ENCODE peak calls at places on chromosomes 4 and X, in nine cellular contexts. One of them, this sample, is unnamed.

GRCh38 chr4:105060628-105061027 is 86.0 kb upstream of the TET2 start:
- DNase-seq in G401: no peak
- DNase-seq in glutamatergic neuron: no peak
- DNase-seq in lower lobe of right lung: no peak
- DNase-seq in NCI-H1417: no peak
- DNase-seq in GM04504: no peak
- DNase-seq in NCI-H2081: no peak
- DNase-seq in activated T-helper 1 cell treated with Interleukin-2 at 50 U/mL for 16 hours: no peak
- DNase-seq in left cardiac atrium: no peak
- DNase-seq in this sample: no peak

GRCh38 chr4:104351696-104352095 is 143.0 kb downstream of the CXXC4 start:
- DNase-seq in G401: no peak
- DNase-seq in glutamatergic neuron: no peak
- DNase-seq in lower lobe of right lung: no peak
- DNase-seq in NCI-H1417: no peak
- DNase-seq in GM04504: no peak
- DNase-seq in NCI-H2081: no peak
- DNase-seq in activated T-helper 1 cell treated with Interleukin-2 at 50 U/mL for 16 hours: no peak
- DNase-seq in left cardiac atrium: no peak
- DNase-seq in this sample: no peak

GRCh38 chr4:184476660-184477059 is 2.3 kb upstream of the IRF2 start:
- DNase-seq in G401: no peak
- DNase-seq in glutamatergic neuron: no peak
- DNase-seq in lower lobe of right lung: no peak
- DNase-seq in NCI-H1417: no peak
- DNase-seq in GM04504: no peak
- DNase-seq in NCI-H2081: no peak
- DNase-seq in activated T-helper 1 cell treated with Interleukin-2 at 50 U/mL for 16 hours: peak
- DNase-seq in left cardiac atrium: no peak
- DNase-seq in this sample: no peak

GRCh38 chrX:119726900-119727555 is 31.4 kb upstream of the SOWAHD start:
- DNase-seq in G401: no peak
- DNase-seq in glutamatergic neuron: no peak
- DNase-seq in lower lobe of right lung: no peak
- DNase-seq in NCI-H1417: no peak
- DNase-seq in GM04504: no peak
- DNase-seq in NCI-H2081: no peak
- DNase-seq in activated T-helper 1 cell treated with Interleukin-2 at 50 U/mL for 16 hours: no peak
- DNase-seq in left cardiac atrium: no peak
- DNase-seq in this sample: no peak

GRCh38 chr4:77052352-77052751 is 23.4 kb downstream of the CCNI start:
- DNase-seq in G401: no peak
- DNase-seq in glutamatergic neuron: peak
- DNase-seq in lower lobe of right lung: no peak
- DNase-seq in NCI-H1417: peak
- DNase-seq in GM04504: peak
- DNase-seq in NCI-H2081: peak
- DNase-seq in activated T-helper 1 cell treated with Interleukin-2 at 50 U/mL for 16 hours: peak
- DNase-seq in left cardiac atrium: no peak
- DNase-seq in this sample: no peak

GRCh38 chrX:42075032-42075431 is 151.7 kb upstream of the CASK start:
- DNase-seq in G401: no peak
- DNase-seq in glutamatergic neuron: no peak
- DNase-seq in lower lobe of right lung: no peak
- DNase-seq in NCI-H1417: no peak
- DNase-seq in GM04504: no peak
- DNase-seq in NCI-H2081: no peak
- DNase-seq in activated T-helper 1 cell treated with Interleukin-2 at 50 U/mL for 16 hours: no peak
- DNase-seq in left cardiac atrium: no peak
- DNase-seq in this sample: no peak

GRCh38 chr4:30722092-30722915 is 2.1 kb downstream of the PCDH7 start:
- DNase-seq in G401: no peak
- DNase-seq in glutamatergic neuron: no peak
- DNase-seq in lower lobe of right lung: no peak
- DNase-seq in NCI-H1417: no peak
- DNase-seq in GM04504: no peak
- DNase-seq in NCI-H2081: no peak
- DNase-seq in activated T-helper 1 cell treated with Interleukin-2 at 50 U/mL for 16 hours: no peak
- DNase-seq in left cardiac atrium: no peak
- DNase-seq in this sample: no peak

GRCh38 chr4:173002840-173003561 is 165.6 kb upstream of the GALNT7 start:
- DNase-seq in G401: no peak
- DNase-seq in glutamatergic neuron: no peak
- DNase-seq in lower lobe of right lung: no peak
- DNase-seq in NCI-H1417: no peak
- DNase-seq in GM04504: no peak
- DNase-seq in NCI-H2081: no peak
- DNase-seq in activated T-helper 1 cell treated with Interleukin-2 at 50 U/mL for 16 hours: no peak
- DNase-seq in left cardiac atrium: no peak
- DNase-seq in this sample: no peak

GRCh38 chr4:53137468-53137867 is 228.4 kb downstream of the SCFD2 start:
- DNase-seq in G401: no peak
- DNase-seq in glutamatergic neuron: no peak
- DNase-seq in lower lobe of right lung: no peak
- DNase-seq in NCI-H1417: no peak
- DNase-seq in GM04504: no peak
- DNase-seq in NCI-H2081: no peak
- DNase-seq in activated T-helper 1 cell treated with Interleukin-2 at 50 U/mL for 16 hours: no peak
- DNase-seq in left cardiac atrium: no peak
- DNase-seq in this sample: no peak

GRCh38 chrX:123960956-123961267 is 594 bp upstream of the STAG2 start:
- DNase-seq in G401: no peak
- DNase-seq in glutamatergic neuron: no peak
- DNase-seq in lower lobe of right lung: no peak
- DNase-seq in NCI-H1417: no peak
- DNase-seq in GM04504: no peak
- DNase-seq in NCI-H2081: no peak
- DNase-seq in activated T-helper 1 cell treated with Interleukin-2 at 50 U/mL for 16 hours: no peak
- DNase-seq in left cardiac atrium: no peak
- DNase-seq in this sample: no peak

GRCh38 chr4:24174622-24175021 is 284.8 kb upstream of the PPARGC1A start:
- DNase-seq in G401: no peak
- DNase-seq in glutamatergic neuron: no peak
- DNase-seq in lower lobe of right lung: no peak
- DNase-seq in NCI-H1417: no peak
- DNase-seq in GM04504: no peak
- DNase-seq in NCI-H2081: no peak
- DNase-seq in activated T-helper 1 cell treated with Interleukin-2 at 50 U/mL for 16 hours: no peak
- DNase-seq in left cardiac atrium: no peak
- DNase-seq in this sample: no peak

GRCh38 chr4:125229596-125230058 is 85.1 kb upstream of the FAT4 start:
- DNase-seq in G401: no peak
- DNase-seq in glutamatergic neuron: no peak
- DNase-seq in lower lobe of right lung: no peak
- DNase-seq in NCI-H1417: no peak
- DNase-seq in GM04504: no peak
- DNase-seq in NCI-H2081: no peak
- DNase-seq in activated T-helper 1 cell treated with Interleukin-2 at 50 U/mL for 16 hours: no peak
- DNase-seq in left cardiac atrium: no peak
- DNase-seq in this sample: no peak

This sample was measured in Panc1.